ENCODE peak calls at places on chromosomes 13 and 19, in seven cellular contexts. T is aorta, E is hepatocyte, G is tibial nerve, P is SJSA1, C is testis, W is suprapubic skin. O is an unnamed sample.
A peak's percentile ranks its signal among the peaks of the same experiment; 100 is the strongest.

GRCh38 chr19:4052114-4052992 is 14.3 kb downstream of the ZBTB7A start:
- DNase-seq in E (peak; percentile 87), T (no peak), G (no peak), W (peak; percentile 77), P (no peak), C (no peak), O (no peak)

GRCh38 chr13:93769607-93770006 is 543.0 kb downstream of the GPC6 start:
- DNase-seq in C (no peak), P (no peak), G (no peak), T (no peak), W (no peak), E (no peak), O (no peak)

GRCh38 chr19:33978286-33978685 is 181.6 kb downstream of the KCTD15 start:
- DNase-seq in C (no peak), E (no peak), T (no peak), W (no peak), P (no peak), G (no peak), O (no peak)

GRCh38 chr19:56837492-56837891 is 3.0 kb downstream of the PEG3 start:
- DNase-seq in T (peak; percentile 92), C (peak; percentile 88), P (no peak), W (peak; percentile 77), G (peak; percentile 46), E (no peak), O (peak; percentile 86)

GRCh38 chr19:54434112-54434861 is 14.7 kb upstream of the LENG8 start:
- DNase-seq in P (no peak), T (no peak), W (no peak), G (no peak), E (no peak), C (no peak), O (no peak)

GRCh38 chr19:17616686-17616960 is 61.2 kb downstream of the COLGALT1 start:
- DNase-seq in E (no peak), T (no peak), C (no peak), P (no peak), W (no peak), G (no peak), O (no peak)

GRCh38 chr19:58037927-58038687 is 4.3 kb downstream of the ZSCAN1 start:
- DNase-seq in T (no peak), G (no peak), E (no peak), W (no peak), P (no peak), C (no peak), O (no peak)

GRCh38 chr13:59269476-59269875 is 894.3 kb downstream of the DIAPH3 start:
- DNase-seq in G (no peak), W (no peak), E (no peak), P (peak; percentile 76), C (no peak), T (no peak), O (no peak)

GRCh38 chr13:76723551-76724232 is 162.5 kb downstream of the KCTD12 start:
- DNase-seq in P (peak; percentile 83), T (no peak), E (peak; percentile 8), C (peak; percentile 34), W (no peak), G (no peak), O (no peak)

GRCh38 chr19:8366121-8366581 is 2.2 kb downstream of the ANGPTL4 start:
- DNase-seq in E (no peak), P (no peak), T (no peak), C (no peak), W (no peak), G (no peak), O (no peak)

GRCh38 chr19:8423821-8424223 is 10.7 kb downstream of the MARCHF2 start:
- DNase-seq in C (peak; percentile 90), E (peak; percentile 96), W (peak; percentile 96), T (peak; percentile 97), P (peak; percentile 95), G (peak; percentile 96), O (peak; percentile 97)

GRCh38 chr13:98556417-98556816 is 20.5 kb downstream of the STK24 start:
- DNase-seq in T (no peak), G (no peak), E (no peak), W (no peak), P (no peak), C (no peak), O (no peak)

GRCh38 chr19:13215572-13216380 is 65.6 kb downstream of the IER2 start:
- DNase-seq in W (no peak), P (no peak), C (no peak), G (no peak), E (peak; percentile 3), T (no peak), O (no peak)

GRCh38 chr13:48412881-48413351 is at the start of gene LPAR6:
- DNase-seq in G (no peak), P (no peak), E (peak; percentile 64), C (no peak), T (no peak), W (no peak), O (no peak)

GRCh38 chr13:48414501-48414900 is 1.6 kb upstream of the LPAR6 start:
- DNase-seq in G (no peak), C (no peak), E (no peak), W (no peak), T (no peak), P (no peak), O (no peak)

GRCh38 chr13:48412100-48412556 is 785 bp downstream of the LPAR6 start:
- DNase-seq in W (no peak), C (no peak), T (no peak), P (no peak), G (no peak), E (peak; percentile 16), O (no peak)

GRCh38 chr13:48411281-48412099 is 1.4 kb downstream of the LPAR6 start:
- DNase-seq in W (no peak), P (no peak), T (no peak), G (no peak), C (no peak), E (peak; percentile 7), O (no peak)

DNA sequence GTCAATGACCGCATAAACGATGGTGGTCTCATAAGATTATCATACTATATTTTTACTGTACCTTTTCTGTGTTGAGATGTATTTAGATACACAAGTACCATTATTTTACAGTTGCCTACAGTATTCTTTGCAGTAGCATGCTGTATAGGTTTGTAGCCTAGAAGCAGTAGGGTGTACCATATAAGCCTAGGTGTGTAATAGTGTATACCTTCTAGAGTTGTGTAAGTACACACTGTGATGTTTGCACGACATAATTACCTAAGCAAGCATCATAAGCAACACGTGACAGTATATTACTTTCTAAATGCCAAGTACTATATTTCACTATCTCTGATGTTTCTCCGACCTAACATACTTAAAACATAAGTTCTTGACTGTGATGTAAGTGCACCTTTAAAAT is 2.7 kb downstream of the LPAR6 start:
- DNase-seq in T (no peak), E (no peak), P (no peak), C (no peak), W (no peak), G (no peak), O (no peak)
- H3K27ac ChIP-seq in T (no peak overlapping the region), E (no peak overlapping the region), P (no peak overlapping the region), C (no peak overlapping the region), W (peak overlapping the region; percentile 84), G (peak overlapping the region; percentile 77), O (peak overlapping the region; percentile 68)

GRCh38 chr19:48512504-48513288 is 1.1 kb upstream of the LMTK3 start:
- DNase-seq in C (no peak), T (no peak), G (no peak), P (no peak), W (no peak), E (no peak), O (no peak)
- H3K27ac ChIP-seq in C (no peak overlapping the region), T (no peak overlapping the region), G (no peak overlapping the region), P (no peak overlapping the region), W (no peak overlapping the region), E (no peak overlapping the region), O (no peak overlapping the region)

GRCh38 chr13:111201304-111201940 is 86.3 kb downstream of the ARHGEF7 start:
- DNase-seq in G (no peak), W (no peak), C (no peak), T (no peak), P (no peak), E (no peak), O (no peak)

GRCh38 chr13:111204438-111205177 is 89.5 kb downstream of the ARHGEF7 start:
- DNase-seq in P (no peak), W (no peak), G (peak; percentile 54), C (no peak), T (peak; percentile 82), E (peak; percentile 85), O (no peak)

GRCh38 chr13:111202149-111202548 is 87.0 kb downstream of the ARHGEF7 start:
- DNase-seq in T (no peak), P (no peak), W (no peak), E (no peak), G (no peak), C (no peak), O (no peak)

GRCh38 chr13:111203742-111204386 is 88.8 kb downstream of the ARHGEF7 start:
- DNase-seq in G (no peak), P (no peak), E (no peak), T (no peak), W (no peak), C (no peak), O (no peak)

DNA sequence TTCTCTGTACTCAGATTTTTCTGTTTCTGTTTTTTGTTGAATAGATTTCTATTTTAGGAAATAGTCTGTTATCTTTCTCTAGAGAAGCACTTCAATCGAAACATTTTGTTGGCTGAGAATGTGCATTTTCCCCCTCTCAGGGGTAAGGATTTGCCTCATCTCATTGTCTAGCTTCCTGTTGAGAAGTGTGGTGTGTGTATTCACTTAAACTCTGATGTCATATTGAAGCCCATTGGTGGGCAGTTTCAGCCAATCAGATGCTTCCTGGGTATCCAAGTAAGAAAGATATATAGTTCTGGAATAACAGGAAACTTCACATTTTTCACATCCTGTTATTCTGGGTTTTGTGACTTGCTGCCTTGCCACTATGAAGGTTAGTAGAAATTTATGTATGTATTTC is 87.6 kb downstream of the ARHGEF7 start:
- DNase-seq in W (no peak), E (peak; percentile 55), P (peak; percentile 79), C (peak; percentile 61), T (no peak), G (no peak), O (no peak)
- H3K27ac ChIP-seq in W (no peak overlapping the region), E (peak overlapping the region; percentile 67), P (peak overlapping the region; percentile 35), C (no peak overlapping the region), T (no peak overlapping the region), G (peak overlapping the region; percentile 86), O (no peak overlapping the region)

GRCh38 chr19:46391296-46392251 is 21.8 kb downstream of the CCDC8 start:
- DNase-seq in P (peak; percentile 87), T (no peak), W (peak; percentile 65), C (no peak), G (no peak), E (no peak), O (no peak)

GRCh38 chr19:46394398-46394797 is 19.0 kb downstream of the CCDC8 start:
- DNase-seq in C (no peak), E (no peak), P (no peak), T (no peak), W (peak; percentile 40), G (no peak), O (no peak)

GRCh38 chr19:46392252-46392801 is 21.0 kb downstream of the CCDC8 start:
- DNase-seq in P (peak; percentile 75), E (peak; percentile 50), G (no peak), W (peak; percentile 59), C (no peak), T (peak; percentile 80), O (no peak)

GRCh38 chr19:46393456-46394397 is 19.6 kb downstream of the CCDC8 start:
- DNase-seq in P (no peak), W (peak; percentile 60), C (no peak), E (no peak), G (no peak), T (peak; percentile 74), O (no peak)

DNA sequence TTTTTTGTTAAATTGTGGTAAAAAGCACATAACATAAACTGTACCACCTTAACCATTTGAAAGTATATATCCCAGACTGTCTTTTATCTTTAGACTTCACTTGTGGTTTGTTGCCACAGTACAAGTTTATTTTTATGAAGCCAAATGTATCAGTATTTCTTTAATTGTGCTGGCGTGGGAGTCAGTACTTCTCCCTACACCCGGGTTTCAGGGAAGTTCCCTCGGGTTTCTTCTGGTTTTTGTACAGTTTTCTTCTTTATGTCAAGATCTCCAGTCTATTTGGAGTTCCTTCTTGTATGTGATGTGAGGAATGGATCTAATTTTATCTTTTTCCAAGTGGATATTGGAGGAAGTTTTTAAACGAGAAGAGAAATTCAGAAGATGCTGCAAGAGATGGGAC is 20.5 kb downstream of the CCDC8 start:
- DNase-seq in W (no peak), P (no peak), E (no peak), G (no peak), C (no peak), T (no peak), O (no peak)
- H3K27ac ChIP-seq in W (no peak overlapping the region), P (peak overlapping the region; percentile 82), E (peak overlapping the region; percentile 85), G (no peak overlapping the region), C (peak overlapping the region; percentile 33), T (no peak overlapping the region), O (peak overlapping the region; percentile 38)